ENCODE peak calls at places on chromosomes 3 and 15, in six cellular contexts. Y is CD8-positive, alpha-beta memory T cell; T is ovary; X is CD8-positive, alpha-beta T cell; G is fibroblast of lung; N is AG04450. R is an unnamed sample.

GRCh38 chr3:55896155-55896554 is 409.0 kb upstream of the WNT5A start:
- DNase-seq in Y (no peak), T (no peak), X (no peak), N (no peak), G (no peak), R (no peak)

GRCh38 chr3:16122155-16122554 is 52.3 kb upstream of the GALNT15 start:
- DNase-seq in X (no peak), Y (no peak), G (peak; percentile 50), T (no peak), N (no peak), R (no peak)

GRCh38 chr3:43852066-43852465 is 161.3 kb downstream of the ABHD5 start:
- DNase-seq in T (no peak), N (peak; percentile 48), G (peak; percentile 67), X (no peak), Y (no peak), R (no peak)

GRCh38 chr15:87712211-87712610 is 544.3 kb downstream of the NTRK3 start:
- DNase-seq in G (no peak), Y (no peak), N (no peak), X (no peak), T (no peak), R (no peak)

GRCh38 chr15:92643849-92644815 is 11.4 kb downstream of the FAM174B start:
- DNase-seq in Y (no peak), G (no peak), T (no peak), X (no peak), N (no peak), R (no peak)

GRCh38 chr3:71395927-71396695 is 187.4 kb downstream of the FOXP1 start:
- DNase-seq in T (no peak), G (peak; percentile 67), N (no peak), Y (no peak), X (no peak), R (no peak)

GRCh38 chr15:60964527-60964926 is 264.6 kb downstream of the RORA start:
- DNase-seq in N (no peak), G (no peak), T (no peak), X (no peak), Y (no peak), R (no peak)

GRCh38 chr3:50300681-50301254 is 1.6 kb upstream of the HYAL3 start:
- DNase-seq in G (no peak), T (no peak), X (no peak), Y (no peak), N (no peak), R (no peak)

GRCh38 chr3:124760601-124761000 is 30.3 kb downstream of the UMPS start:
- DNase-seq in T (no peak), Y (no peak), N (no peak), X (no peak), G (peak; percentile 63), R (peak; percentile 30)

GRCh38 chr15:39191871-39192281 is 389.0 kb upstream of the THBS1 start:
- DNase-seq in Y (no peak), N (no peak), T (no peak), G (peak; percentile 77), X (no peak), R (no peak)

GRCh38 chr3:15815696-15816095 is 17.9 kb upstream of the ANKRD28 start:
- DNase-seq in X (no peak), N (peak; percentile 54), T (no peak), Y (no peak), G (peak; percentile 74), R (no peak)

GRCh38 chr15:55968923-55969322 is 24.5 kb downstream of the NEDD4 start:
- DNase-seq in T (no peak), G (no peak), N (no peak), Y (no peak), X (no peak), R (no peak)

GRCh38 chr3:107910713-107911259 is 180.0 kb downstream of the CD47 start:
- DNase-seq in G (no peak), X (no peak), N (no peak), T (no peak), Y (no peak), R (no peak)

GRCh38 chr15:29936353-29937049 is 114.2 kb upstream of the TJP1 start:
- DNase-seq in Y (no peak), N (no peak), G (peak; percentile 46), T (no peak), X (no peak), R (no peak)

GRCh38 chr15:41286665-41287333 is 45.6 kb downstream of the OIP5 start:
- DNase-seq in G (peak; percentile 23), N (no peak), X (no peak), Y (no peak), T (no peak), R (no peak)

GRCh38 chr3:18419232-18419631 is 5.9 kb downstream of the SATB1 start:
- DNase-seq in G (no peak), X (no peak), Y (no peak), T (no peak), N (no peak), R (no peak)

GRCh38 chr3:59684766-59685165 is 634.9 kb upstream of the CFAP20DC start:
- DNase-seq in X (no peak), N (no peak), T (no peak), Y (no peak), G (no peak), R (no peak)

GRCh38 chr3:44106761-44107160 is 134.9 kb upstream of the TOPAZ1 start:
- DNase-seq in T (no peak), Y (no peak), X (no peak), N (no peak), G (no peak), R (no peak)

GRCh38 chr3:7144696-7145308 is 283.9 kb downstream of the GRM7 start:
- DNase-seq in G (peak; percentile 1), X (no peak), N (no peak), Y (no peak), T (no peak), R (peak; percentile 11)

GRCh38 chr15:36161108-36161507 is 418.3 kb upstream of the CDIN1 start:
- DNase-seq in G (no peak), T (no peak), Y (no peak), N (no peak), X (no peak), R (no peak)

GRCh38 chr15:60945196-60945595 is 283.9 kb downstream of the RORA start:
- DNase-seq in Y (no peak), T (no peak), X (no peak), G (no peak), N (no peak), R (no peak)

GRCh38 chr3:12833226-12834161 is 7.9 kb downstream of the RPL32 start:
- DNase-seq in G (no peak), X (no peak), T (no peak), N (no peak), Y (no peak), R (no peak)

GRCh38 chr15:77839970-77840609 is 207.4 kb upstream of the LINGO1 start:
- DNase-seq in G (no peak), N (no peak), T (no peak), X (no peak), Y (no peak), R (no peak)
- H3K27me3 ChIP-seq in G (peaks cover 3% of the 10 kb centered on the region), N (peaks cover 44% of the 10 kb centered on the region), T (no peaks in the 10 kb centered on the region), X (no peaks in the 10 kb centered on the region), Y (no peaks in the 10 kb centered on the region), R (no peaks in the 10 kb centered on the region)

DNA sequence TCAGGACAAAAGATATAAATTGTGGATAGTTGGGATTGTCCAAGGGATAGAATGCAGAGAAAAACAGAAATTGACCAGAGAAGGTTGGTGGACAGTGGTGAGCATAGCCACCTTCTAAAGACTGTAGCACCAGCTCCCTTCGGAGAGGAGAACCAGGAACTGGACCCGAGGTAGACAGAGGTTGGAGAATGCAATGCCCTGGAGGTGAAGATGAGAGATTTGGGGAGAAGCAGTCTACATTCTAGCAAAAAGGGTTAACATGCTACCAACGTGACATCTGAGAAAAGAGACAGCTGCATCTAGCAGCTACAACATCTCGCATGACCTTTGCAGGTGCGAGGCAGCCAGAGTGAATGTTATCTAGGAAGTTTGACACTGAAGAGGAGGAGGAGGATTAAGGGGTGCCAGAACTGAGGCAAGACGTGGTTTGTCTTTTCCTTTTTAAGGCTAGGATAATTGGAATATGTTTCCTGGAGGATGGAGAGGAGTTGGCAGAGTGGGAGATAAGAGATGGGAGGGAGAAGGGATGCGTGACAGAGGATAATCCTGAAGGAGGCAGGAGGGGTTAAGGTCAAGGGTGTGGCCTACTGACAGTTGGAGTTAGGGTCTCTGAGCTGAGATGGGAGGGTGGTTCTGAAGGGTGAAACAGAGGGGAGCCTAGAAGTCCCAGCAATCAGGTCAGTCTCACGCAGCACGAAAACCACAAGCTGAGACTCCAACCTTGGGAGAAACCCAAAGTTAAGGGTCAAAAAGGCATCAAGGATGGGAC is 103.7 kb upstream of the NR2E3 start:
- DNase-seq in X (no peak), Y (no peak), N (no peak), G (no peak), T (no peak), R (no peak)
- H3K4me3 ChIP-seq in X (no peak overlapping the region), Y (no peak overlapping the region), N (no peak overlapping the region), G (no peak overlapping the region), T (no peak overlapping the region), R (no peak overlapping the region)

DNA sequence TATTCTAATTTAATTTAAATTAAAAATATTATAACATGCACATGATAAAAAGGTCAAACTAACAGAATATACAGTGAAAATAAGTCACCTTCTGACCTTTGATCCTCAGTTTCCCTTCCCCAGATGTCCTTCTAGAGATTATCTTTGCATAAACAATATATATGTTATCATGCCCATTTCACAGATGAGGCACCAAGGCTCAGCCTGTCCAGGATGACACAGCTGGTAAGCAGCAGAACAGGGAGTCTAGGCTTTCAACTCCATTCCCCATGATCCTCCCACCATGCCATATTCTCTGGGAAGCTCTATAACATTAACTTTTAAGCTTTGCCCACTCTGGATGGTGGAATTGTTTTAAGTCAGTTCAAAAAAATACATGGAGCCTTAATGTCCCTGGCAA is 1.4 kb downstream of the SLC24A1 start:
- DNase-seq in N (no peak), T (no peak), X (no peak), G (no peak), Y (no peak), R (no peak)
- H3K27me3 ChIP-seq in N (no peaks in the 10 kb centered on the region), T (no peaks in the 10 kb centered on the region), X (no peaks in the 10 kb centered on the region), G (no peaks in the 10 kb centered on the region), Y (no peaks in the 10 kb centered on the region), R (no peaks in the 10 kb centered on the region)

GRCh38 chr15:98873441-98874218 is 134.0 kb downstream of the PGPEP1L start:
- DNase-seq in G (peak; percentile 95), T (no peak), Y (no peak), N (no peak), X (no peak), R (no peak)
- H3K4me3 ChIP-seq in G (no peak overlapping the region), T (no peak overlapping the region), Y (no peak overlapping the region), N (peak overlapping the region; percentile 34), X (no peak overlapping the region), R (no peak overlapping the region)

DNA sequence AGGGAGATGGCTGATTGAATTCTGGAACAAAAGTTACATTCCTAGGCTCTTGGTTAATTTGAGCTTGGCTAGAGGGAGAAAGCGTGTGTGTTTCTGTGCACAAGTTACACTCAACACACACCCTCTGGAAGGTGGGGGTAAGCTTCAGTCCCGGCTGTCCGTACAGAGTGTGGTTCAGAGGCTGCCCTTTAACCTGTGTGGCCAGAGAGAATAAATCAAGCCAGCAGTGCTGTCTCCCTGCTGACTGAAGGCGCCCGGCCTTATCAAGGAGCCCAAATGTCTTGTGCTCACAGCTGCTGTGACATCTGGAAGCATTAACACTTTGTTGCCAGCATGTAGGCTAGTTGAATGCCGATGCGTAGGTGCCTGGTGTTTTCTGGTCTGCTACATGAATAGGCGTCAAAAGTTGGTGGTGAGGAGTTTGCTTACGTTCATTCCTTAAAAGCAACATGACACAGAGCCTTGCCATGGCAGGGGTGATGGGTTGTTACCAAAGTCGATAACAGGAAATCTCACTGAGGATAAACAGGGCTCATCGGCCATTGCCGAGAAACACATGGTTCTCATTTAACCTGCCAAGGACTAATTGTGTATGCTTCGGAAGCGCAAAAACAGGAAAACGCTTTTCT is 96.0 kb upstream of the CTDSPL start:
- DNase-seq in Y (no peak), G (peak; percentile 40), X (no peak), N (no peak), T (peak; percentile 74), R (no peak)
- H3K27me3 ChIP-seq in Y (peaks cover 5% of the 10 kb centered on the region), G (peaks cover 24% of the 10 kb centered on the region), X (no peaks in the 10 kb centered on the region), N (peaks cover 40% of the 10 kb centered on the region), T (no peaks in the 10 kb centered on the region), R (no peaks in the 10 kb centered on the region)

GRCh38 chr15:45714501-45715488 is 80.0 kb downstream of the SQOR start:
- DNase-seq in T (no peak), N (peak; percentile 20), Y (peak; percentile 13), X (peak; percentile 27), G (peak; percentile 21), R (peak; percentile 44)
- H3K4me3 ChIP-seq in T (no peak overlapping the region), N (peak overlapping the region; percentile 44), Y (no peak overlapping the region), X (no peak overlapping the region), G (no peak overlapping the region), R (no peak overlapping the region)